ENCODE peak calls at places on chromosomes 13 and 19, in five cellular contexts. One of them, this sample, is unnamed.
A peak's percentile ranks its signal among the peaks of the same experiment; 100 is the strongest.

GRCh38 chr19:46984077-46985010 is 35.3 kb upstream of the NPAS1 start:
- DNase-seq in fibroblast of lung: peak; percentile 83
- DNase-seq in H1: no peak
- DNase-seq in IMR-90: peak; percentile 50
- DNase-seq in GM12878: no peak
- DNase-seq in this sample: no peak

GRCh38 chr19:49997709-49998108 is 27.5 kb downstream of the VRK3 start:
- DNase-seq in fibroblast of lung: peak; percentile 21
- DNase-seq in H1: no peak
- DNase-seq in IMR-90: peak; percentile 13
- DNase-seq in GM12878: peak; percentile 26
- DNase-seq in this sample: peak; percentile 84

GRCh38 chr13:44760434-44760833 is 184.3 kb upstream of the TSC22D1 start:
- DNase-seq in fibroblast of lung: no peak
- DNase-seq in H1: no peak
- DNase-seq in IMR-90: no peak
- DNase-seq in GM12878: no peak
- DNase-seq in this sample: no peak

GRCh38 chr13:42996584-42996983 is 4.5 kb upstream of the EPSTI1 start:
- DNase-seq in fibroblast of lung: peak; percentile 84
- DNase-seq in H1: no peak
- DNase-seq in IMR-90: peak; percentile 98
- DNase-seq in GM12878: no peak
- DNase-seq in this sample: no peak

GRCh38 chr19:38252935-38253691 is 3.1 kb downstream of the PPP1R14A start:
- DNase-seq in fibroblast of lung: peak; percentile 17
- DNase-seq in H1: no peak
- DNase-seq in IMR-90: no peak
- DNase-seq in GM12878: no peak
- DNase-seq in this sample: no peak

GRCh38 chr13:60538566-60538965 is 141.5 kb downstream of the TDRD3 start:
- DNase-seq in fibroblast of lung: no peak
- DNase-seq in H1: no peak
- DNase-seq in IMR-90: no peak
- DNase-seq in GM12878: no peak
- DNase-seq in this sample: no peak

GRCh38 chr19:31261651-31262331 is 87.4 kb downstream of the TSHZ3 start:
- DNase-seq in fibroblast of lung: peak; percentile 91
- DNase-seq in H1: no peak
- DNase-seq in IMR-90: peak; percentile 38
- DNase-seq in GM12878: no peak
- DNase-seq in this sample: no peak

GRCh38 chr13:21672811-21673591 is 2.1 kb downstream of the FGF9 start:
- DNase-seq in fibroblast of lung: no peak
- DNase-seq in H1: no peak
- DNase-seq in IMR-90: no peak
- DNase-seq in GM12878: no peak
- DNase-seq in this sample: no peak

GRCh38 chr19:50377517-50377916 is 1.3 kb downstream of the NR1H2 start:
- DNase-seq in fibroblast of lung: no peak
- DNase-seq in H1: no peak
- DNase-seq in IMR-90: no peak
- DNase-seq in GM12878: no peak
- DNase-seq in this sample: no peak

GRCh38 chr19:12797141-12797587 is 4.4 kb downstream of the PRDX2 start:
- DNase-seq in fibroblast of lung: no peak
- DNase-seq in H1: no peak
- DNase-seq in IMR-90: no peak
- DNase-seq in GM12878: no peak
- DNase-seq in this sample: peak; percentile 58
- H3K9ac ChIP-seq in fibroblast of lung: no peak overlapping the region
- H3K9ac ChIP-seq in H1: no peak overlapping the region
- H3K9ac ChIP-seq in IMR-90: no peak overlapping the region
- H3K9ac ChIP-seq in GM12878: no peak overlapping the region
- H3K9ac ChIP-seq in this sample: no peak overlapping the region

GRCh38 chr19:14782978-14783545 is 4.7 kb upstream of the ADGRE2 start:
- DNase-seq in fibroblast of lung: no peak
- DNase-seq in H1: no peak
- DNase-seq in IMR-90: no peak
- DNase-seq in GM12878: no peak
- DNase-seq in this sample: no peak

GRCh38 chr19:14786421-14786851 is 8.1 kb upstream of the ADGRE2 start:
- DNase-seq in fibroblast of lung: peak; percentile 8
- DNase-seq in H1: no peak
- DNase-seq in IMR-90: no peak
- DNase-seq in GM12878: no peak
- DNase-seq in this sample: peak; percentile 73
- H3K9ac ChIP-seq in fibroblast of lung: no peak overlapping the region
- H3K9ac ChIP-seq in H1: no peak overlapping the region
- H3K9ac ChIP-seq in IMR-90: no peak overlapping the region
- H3K9ac ChIP-seq in GM12878: no peak overlapping the region
- H3K9ac ChIP-seq in this sample: no peak overlapping the region

GRCh38 chr19:48332662-48333466 is 7.5 kb downstream of the EMP3 start:
- DNase-seq in fibroblast of lung: peak; percentile 99
- DNase-seq in H1: no peak
- DNase-seq in IMR-90: peak; percentile 98
- DNase-seq in GM12878: peak; percentile 100
- DNase-seq in this sample: peak; percentile 99

GRCh38 chr19:48325265-48325910 is at the start of gene EMP3:
- DNase-seq in fibroblast of lung: peak; percentile 95
- DNase-seq in H1: no peak
- DNase-seq in IMR-90: peak; percentile 92
- DNase-seq in GM12878: peak; percentile 38
- DNase-seq in this sample: peak; percentile 87

GRCh38 chr19:48330012-48330681 is 4.8 kb downstream of the EMP3 start:
- DNase-seq in fibroblast of lung: no peak
- DNase-seq in H1: no peak
- DNase-seq in IMR-90: no peak
- DNase-seq in GM12878: peak; percentile 65
- DNase-seq in this sample: peak; percentile 97

GRCh38 chr19:48332351-48332661 is 7.0 kb downstream of the EMP3 start:
- DNase-seq in fibroblast of lung: no peak
- DNase-seq in H1: no peak
- DNase-seq in IMR-90: no peak
- DNase-seq in GM12878: no peak
- DNase-seq in this sample: no peak

GRCh38 chr19:48329167-48329891 is 4.0 kb downstream of the EMP3 start:
- DNase-seq in fibroblast of lung: peak; percentile 47
- DNase-seq in H1: no peak
- DNase-seq in IMR-90: peak; percentile 59
- DNase-seq in GM12878: peak; percentile 42
- DNase-seq in this sample: peak; percentile 84
- H3K9ac ChIP-seq in fibroblast of lung: no peak overlapping the region
- H3K9ac ChIP-seq in H1: no peak overlapping the region
- H3K9ac ChIP-seq in IMR-90: no peak overlapping the region
- H3K9ac ChIP-seq in GM12878: no peak overlapping the region
- H3K9ac ChIP-seq in this sample: peak overlapping the region; percentile 47

DNA sequence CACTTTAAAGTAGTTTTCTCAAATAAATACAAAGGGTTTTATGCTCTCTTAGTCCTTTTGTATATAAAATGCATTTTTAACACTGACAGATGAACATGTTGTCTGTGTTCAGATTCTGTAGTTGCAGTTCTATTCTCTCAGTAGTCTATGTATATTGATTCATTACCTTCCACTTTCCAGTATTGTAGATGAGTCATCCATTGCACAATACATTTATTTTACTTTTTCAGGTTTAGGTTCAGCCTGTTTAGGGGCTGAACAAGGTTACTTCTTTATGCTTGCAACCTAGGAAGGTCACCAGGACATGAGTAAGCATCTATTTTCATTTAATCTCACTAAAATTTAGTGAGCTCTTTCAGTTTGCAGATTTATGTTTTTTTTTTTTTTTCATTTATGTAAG is 173.6 kb downstream of the NALCN start:
- DNase-seq in fibroblast of lung: peak; percentile 33
- DNase-seq in H1: no peak
- DNase-seq in IMR-90: peak; percentile 28
- DNase-seq in GM12878: no peak
- DNase-seq in this sample: no peak
- H3K9ac ChIP-seq in fibroblast of lung: no peak overlapping the region
- H3K9ac ChIP-seq in H1: no peak overlapping the region
- H3K9ac ChIP-seq in IMR-90: no peak overlapping the region
- H3K9ac ChIP-seq in GM12878: no peak overlapping the region
- H3K9ac ChIP-seq in this sample: no peak overlapping the region

DNA sequence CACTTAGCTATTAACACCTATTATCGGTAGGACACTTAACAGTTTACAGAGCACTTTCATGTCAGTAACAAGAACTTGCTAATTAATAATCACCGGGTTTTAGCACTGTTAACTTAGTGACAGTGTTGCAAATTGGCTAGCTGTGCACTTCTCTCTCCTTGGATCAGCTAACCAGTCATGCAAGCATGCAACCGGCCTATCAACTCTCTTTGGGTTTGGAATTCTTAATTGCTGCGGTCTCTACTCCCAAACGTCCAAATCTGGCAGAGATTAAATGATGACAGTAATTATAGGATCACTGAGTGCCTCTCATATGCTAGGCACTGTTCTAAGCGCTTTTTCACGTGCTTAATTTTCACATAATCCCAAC is 1.2 kb downstream of the EPS15L1 start:
- DNase-seq in fibroblast of lung: no peak
- DNase-seq in H1: no peak
- DNase-seq in IMR-90: no peak
- DNase-seq in GM12878: no peak
- DNase-seq in this sample: no peak
- H3K9ac ChIP-seq in fibroblast of lung: no peak overlapping the region
- H3K9ac ChIP-seq in H1: no peak overlapping the region
- H3K9ac ChIP-seq in IMR-90: peak overlapping the region; percentile 50
- H3K9ac ChIP-seq in GM12878: peak overlapping the region; percentile 80
- H3K9ac ChIP-seq in this sample: peak overlapping the region; percentile 99

DNA sequence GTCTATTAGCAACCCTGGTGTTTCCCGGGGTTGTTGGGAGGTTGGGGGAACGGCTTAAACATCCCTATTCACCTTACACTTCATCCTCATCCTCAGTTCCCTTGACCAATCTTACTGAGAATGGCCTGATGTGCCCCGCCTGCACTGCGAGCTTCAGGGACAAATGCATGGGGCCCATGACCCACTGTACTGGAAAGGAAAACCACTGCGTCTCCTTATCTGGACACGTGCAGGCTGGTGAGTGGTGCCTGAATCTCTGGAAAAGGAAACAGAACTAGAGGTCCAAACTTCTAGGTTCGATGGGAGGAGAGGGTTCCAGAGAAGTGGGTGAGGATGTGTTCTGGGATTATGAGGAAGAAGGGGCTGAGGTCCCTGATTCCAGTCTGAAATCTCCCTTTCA is 5.9 kb downstream of the PINLYP start:
- DNase-seq in fibroblast of lung: no peak
- DNase-seq in H1: no peak
- DNase-seq in IMR-90: no peak
- DNase-seq in GM12878: no peak
- DNase-seq in this sample: no peak
- H3K9ac ChIP-seq in fibroblast of lung: no peak overlapping the region
- H3K9ac ChIP-seq in H1: no peak overlapping the region
- H3K9ac ChIP-seq in IMR-90: no peak overlapping the region
- H3K9ac ChIP-seq in GM12878: no peak overlapping the region
- H3K9ac ChIP-seq in this sample: no peak overlapping the region

GRCh38 chr19:17868669-17869068 is 3.1 kb upstream of the SLC5A5 start:
- DNase-seq in fibroblast of lung: no peak
- DNase-seq in H1: no peak
- DNase-seq in IMR-90: no peak
- DNase-seq in GM12878: no peak
- DNase-seq in this sample: no peak
- H3K9ac ChIP-seq in fibroblast of lung: no peak overlapping the region
- H3K9ac ChIP-seq in H1: no peak overlapping the region
- H3K9ac ChIP-seq in IMR-90: no peak overlapping the region
- H3K9ac ChIP-seq in GM12878: no peak overlapping the region
- H3K9ac ChIP-seq in this sample: no peak overlapping the region